ENCODE peak calls at places on chromosomes 13 and 19, in nine cellular contexts. P is KBM-7; U is SK-N-SH; H is EL; M is stimulated activated CD4-positive, alpha-beta T cell treated with anti-CD3 and anti-CD28 coated beads, Interleukin-2, amount 100 ng/mL, for 24 hours; S is RPMI7951; J is H7; L is CD8-positive, alpha-beta T cell; I is stimulated activated CD8-positive, alpha-beta memory T cell treated with anti-CD3 and anti-CD28 coated beads, Interleukin-15, amount 100 ng/mL, for 24 hours. O is an unnamed sample.

GRCh38 chr19:14347999-14348889 is 33.0 kb upstream of the ADGRE5 start:
- DNase-seq in H (peak), S (peak), J (peak), I (peak), M (peak), P (peak), L (peak), U (peak), O (no peak)

GRCh38 chr13:48400820-48401219 is 12.1 kb downstream of the LPAR6 start:
- DNase-seq in J (no peak), P (peak), M (no peak), I (no peak), H (peak), U (no peak), L (no peak), S (peak), O (peak)

GRCh38 chr19:49888478-49888901 is 8.2 kb downstream of the IL4I1 start:
- DNase-seq in S (no peak), P (no peak), H (no peak), I (no peak), L (no peak), M (no peak), J (no peak), U (no peak), O (no peak)

GRCh38 chr13:37313383-37313782 is 207.9 kb upstream of the CSNK1A1L start:
- DNase-seq in J (no peak), S (peak), H (peak), L (no peak), P (no peak), I (no peak), U (no peak), M (no peak), O (no peak)

GRCh38 chr13:30323524-30323923 is 16.2 kb upstream of the KATNAL1 start:
- DNase-seq in J (no peak), L (no peak), I (no peak), P (no peak), U (no peak), S (no peak), M (no peak), H (no peak), O (no peak)

GRCh38 chr13:30192320-30193093 is 114.8 kb downstream of the KATNAL1 start:
- DNase-seq in I (no peak), L (no peak), S (no peak), U (peak), J (no peak), H (no peak), M (no peak), P (no peak), O (no peak)

GRCh38 chr19:32870154-32870573 is 597 bp upstream of the SLC7A9 start:
- DNase-seq in H (no peak), P (no peak), L (no peak), I (no peak), U (no peak), J (peak), M (no peak), S (no peak), O (no peak)

GRCh38 chr19:2166741-2167738 is 3.3 kb downstream of the DOT1L start:
- DNase-seq in L (no peak), P (no peak), S (peak), J (peak), M (no peak), H (peak), I (no peak), U (peak), O (no peak)

GRCh38 chr19:47032171-47032811 is 12.7 kb downstream of the NPAS1 start:
- DNase-seq in L (peak), I (peak), U (peak), P (no peak), S (no peak), M (peak), J (peak), H (no peak), O (no peak)

O was measured in GDM1.